ENCODE peak calls at places on chromosomes 3 and 15, in six cellular contexts. One of them, this sample, is unnamed.
A peak's percentile ranks its signal among the peaks of the same experiment; 100 is the strongest.

GRCh38 chr3:37997321-37997720 is 6.7 kb downstream of the VILL start:
- DNase-seq in activated CD4-positive, alpha-beta T cell treated with anti-CD3 and anti-CD28 coated beads for 36 hours: no peak
- DNase-seq in T-cell: no peak
- DNase-seq in astrocyte of the spinal cord: no peak
- DNase-seq in choroid plexus epithelial cell: no peak
- DNase-seq in iPS DF 6.9: no peak
- DNase-seq in this sample: no peak

GRCh38 chr3:45684327-45684892 is 4.8 kb upstream of the SACM1L start:
- DNase-seq in activated CD4-positive, alpha-beta T cell treated with anti-CD3 and anti-CD28 coated beads for 36 hours: no peak
- DNase-seq in T-cell: no peak
- DNase-seq in astrocyte of the spinal cord: no peak
- DNase-seq in choroid plexus epithelial cell: no peak
- DNase-seq in iPS DF 6.9: peak; percentile 63
- DNase-seq in this sample: no peak

GRCh38 chr3:8421267-8421666 is 80.4 kb upstream of the LMCD1 start:
- DNase-seq in activated CD4-positive, alpha-beta T cell treated with anti-CD3 and anti-CD28 coated beads for 36 hours: no peak
- DNase-seq in T-cell: no peak
- DNase-seq in astrocyte of the spinal cord: no peak
- DNase-seq in choroid plexus epithelial cell: no peak
- DNase-seq in iPS DF 6.9: no peak
- DNase-seq in this sample: no peak

GRCh38 chr3:153666911-153667310 is 454.3 kb upstream of the ARHGEF26 start:
- DNase-seq in activated CD4-positive, alpha-beta T cell treated with anti-CD3 and anti-CD28 coated beads for 36 hours: no peak
- DNase-seq in T-cell: no peak
- DNase-seq in astrocyte of the spinal cord: no peak
- DNase-seq in choroid plexus epithelial cell: no peak
- DNase-seq in iPS DF 6.9: no peak
- DNase-seq in this sample: no peak

GRCh38 chr15:95557226-95558046 is 773.1 kb upstream of the NR2F2 start:
- DNase-seq in activated CD4-positive, alpha-beta T cell treated with anti-CD3 and anti-CD28 coated beads for 36 hours: peak; percentile 3
- DNase-seq in T-cell: no peak
- DNase-seq in astrocyte of the spinal cord: peak; percentile 97
- DNase-seq in choroid plexus epithelial cell: peak; percentile 98
- DNase-seq in iPS DF 6.9: no peak
- DNase-seq in this sample: peak; percentile 96

GRCh38 chr15:70375586-70375985 is 277.9 kb upstream of the TLE3 start:
- DNase-seq in activated CD4-positive, alpha-beta T cell treated with anti-CD3 and anti-CD28 coated beads for 36 hours: no peak
- DNase-seq in T-cell: no peak
- DNase-seq in astrocyte of the spinal cord: no peak
- DNase-seq in choroid plexus epithelial cell: no peak
- DNase-seq in iPS DF 6.9: no peak
- DNase-seq in this sample: no peak

GRCh38 chr15:63501256-63502089 is 2.9 kb upstream of the USP3 start:
- DNase-seq in activated CD4-positive, alpha-beta T cell treated with anti-CD3 and anti-CD28 coated beads for 36 hours: peak; percentile 68
- DNase-seq in T-cell: no peak
- DNase-seq in astrocyte of the spinal cord: peak; percentile 94
- DNase-seq in choroid plexus epithelial cell: peak; percentile 92
- DNase-seq in iPS DF 6.9: no peak
- DNase-seq in this sample: peak; percentile 96

GRCh38 chr15:98713585-98714001 is 65.3 kb downstream of the IGF1R start:
- DNase-seq in activated CD4-positive, alpha-beta T cell treated with anti-CD3 and anti-CD28 coated beads for 36 hours: no peak
- DNase-seq in T-cell: no peak
- DNase-seq in astrocyte of the spinal cord: no peak
- DNase-seq in choroid plexus epithelial cell: no peak
- DNase-seq in iPS DF 6.9: no peak
- DNase-seq in this sample: no peak

GRCh38 chr3:111944377-111944776 is 34.4 kb upstream of the ABHD10 start:
- DNase-seq in activated CD4-positive, alpha-beta T cell treated with anti-CD3 and anti-CD28 coated beads for 36 hours: no peak
- DNase-seq in T-cell: no peak
- DNase-seq in astrocyte of the spinal cord: no peak
- DNase-seq in choroid plexus epithelial cell: no peak
- DNase-seq in iPS DF 6.9: no peak
- DNase-seq in this sample: peak; percentile 36

GRCh38 chr3:108441081-108441507 is 69.3 kb downstream of the MYH15 start:
- DNase-seq in activated CD4-positive, alpha-beta T cell treated with anti-CD3 and anti-CD28 coated beads for 36 hours: no peak
- DNase-seq in T-cell: no peak
- DNase-seq in astrocyte of the spinal cord: peak; percentile 18
- DNase-seq in choroid plexus epithelial cell: no peak
- DNase-seq in iPS DF 6.9: no peak
- DNase-seq in this sample: no peak

GRCh38 chr15:36335659-36336058 is 243.8 kb upstream of the CDIN1 start:
- DNase-seq in activated CD4-positive, alpha-beta T cell treated with anti-CD3 and anti-CD28 coated beads for 36 hours: no peak
- DNase-seq in T-cell: no peak
- DNase-seq in astrocyte of the spinal cord: no peak
- DNase-seq in choroid plexus epithelial cell: no peak
- DNase-seq in iPS DF 6.9: no peak
- DNase-seq in this sample: no peak

GRCh38 chr15:40449275-40449674 is 8.5 kb downstream of the BAHD1 start:
- DNase-seq in activated CD4-positive, alpha-beta T cell treated with anti-CD3 and anti-CD28 coated beads for 36 hours: no peak
- DNase-seq in T-cell: no peak
- DNase-seq in astrocyte of the spinal cord: no peak
- DNase-seq in choroid plexus epithelial cell: no peak
- DNase-seq in iPS DF 6.9: no peak
- DNase-seq in this sample: peak; percentile 32

GRCh38 chr3:156675744-156676466 is 1.5 kb downstream of the TIPARP start:
- DNase-seq in activated CD4-positive, alpha-beta T cell treated with anti-CD3 and anti-CD28 coated beads for 36 hours: peak; percentile 58
- DNase-seq in T-cell: peak; percentile 3
- DNase-seq in astrocyte of the spinal cord: peak; percentile 86
- DNase-seq in choroid plexus epithelial cell: peak; percentile 88
- DNase-seq in iPS DF 6.9: no peak
- DNase-seq in this sample: peak; percentile 93

GRCh38 chr15:31280037-31280830 is 46.4 kb upstream of the KLF13 start:
- DNase-seq in activated CD4-positive, alpha-beta T cell treated with anti-CD3 and anti-CD28 coated beads for 36 hours: no peak
- DNase-seq in T-cell: no peak
- DNase-seq in astrocyte of the spinal cord: no peak
- DNase-seq in choroid plexus epithelial cell: no peak
- DNase-seq in iPS DF 6.9: no peak
- DNase-seq in this sample: no peak

GRCh38 chr3:133264920-133265319 is 134.9 kb upstream of the BFSP2 start:
- DNase-seq in activated CD4-positive, alpha-beta T cell treated with anti-CD3 and anti-CD28 coated beads for 36 hours: no peak
- DNase-seq in T-cell: no peak
- DNase-seq in astrocyte of the spinal cord: no peak
- DNase-seq in choroid plexus epithelial cell: no peak
- DNase-seq in iPS DF 6.9: no peak
- DNase-seq in this sample: no peak

GRCh38 chr15:39942753-39943150 is 8.8 kb downstream of the EIF2AK4 start:
- DNase-seq in activated CD4-positive, alpha-beta T cell treated with anti-CD3 and anti-CD28 coated beads for 36 hours: no peak
- DNase-seq in T-cell: no peak
- DNase-seq in astrocyte of the spinal cord: no peak
- DNase-seq in choroid plexus epithelial cell: no peak
- DNase-seq in iPS DF 6.9: no peak
- DNase-seq in this sample: no peak

GRCh38 chr3:35944915-35945710 is 305.8 kb downstream of the ARPP21 start:
- DNase-seq in activated CD4-positive, alpha-beta T cell treated with anti-CD3 and anti-CD28 coated beads for 36 hours: no peak
- DNase-seq in T-cell: no peak
- DNase-seq in astrocyte of the spinal cord: peak; percentile 29
- DNase-seq in choroid plexus epithelial cell: peak; percentile 42
- DNase-seq in iPS DF 6.9: no peak
- DNase-seq in this sample: peak; percentile 10

GRCh38 chr3:44079916-44080315 is 161.8 kb upstream of the TOPAZ1 start:
- DNase-seq in activated CD4-positive, alpha-beta T cell treated with anti-CD3 and anti-CD28 coated beads for 36 hours: no peak
- DNase-seq in T-cell: no peak
- DNase-seq in astrocyte of the spinal cord: no peak
- DNase-seq in choroid plexus epithelial cell: no peak
- DNase-seq in iPS DF 6.9: no peak
- DNase-seq in this sample: no peak

GRCh38 chr3:70264122-70264780 is 48.2 kb downstream of the MDFIC2 start:
- DNase-seq in activated CD4-positive, alpha-beta T cell treated with anti-CD3 and anti-CD28 coated beads for 36 hours: no peak
- DNase-seq in T-cell: no peak
- DNase-seq in astrocyte of the spinal cord: peak; percentile 49
- DNase-seq in choroid plexus epithelial cell: peak; percentile 51
- DNase-seq in iPS DF 6.9: no peak
- DNase-seq in this sample: peak; percentile 31

GRCh38 chr3:50630394-50630793 is 13.4 kb downstream of the MAPKAPK3 start:
- DNase-seq in activated CD4-positive, alpha-beta T cell treated with anti-CD3 and anti-CD28 coated beads for 36 hours: no peak
- DNase-seq in T-cell: no peak
- DNase-seq in astrocyte of the spinal cord: no peak
- DNase-seq in choroid plexus epithelial cell: no peak
- DNase-seq in iPS DF 6.9: no peak
- DNase-seq in this sample: no peak

GRCh38 chr3:131543714-131544113 is 40.9 kb upstream of the MRPL3 start:
- DNase-seq in activated CD4-positive, alpha-beta T cell treated with anti-CD3 and anti-CD28 coated beads for 36 hours: no peak
- DNase-seq in T-cell: no peak
- DNase-seq in astrocyte of the spinal cord: peak; percentile 89
- DNase-seq in choroid plexus epithelial cell: peak; percentile 65
- DNase-seq in iPS DF 6.9: no peak
- DNase-seq in this sample: peak; percentile 87

GRCh38 chr3:46020766-46021510 is 6.3 kb downstream of the XCR1 start:
- DNase-seq in activated CD4-positive, alpha-beta T cell treated with anti-CD3 and anti-CD28 coated beads for 36 hours: no peak
- DNase-seq in T-cell: no peak
- DNase-seq in astrocyte of the spinal cord: no peak
- DNase-seq in choroid plexus epithelial cell: no peak
- DNase-seq in iPS DF 6.9: no peak
- DNase-seq in this sample: no peak

GRCh38 chr3:12400795-12401194 is 83.5 kb upstream of the TSEN2 start:
- DNase-seq in activated CD4-positive, alpha-beta T cell treated with anti-CD3 and anti-CD28 coated beads for 36 hours: no peak
- DNase-seq in T-cell: no peak
- DNase-seq in astrocyte of the spinal cord: peak; percentile 84
- DNase-seq in choroid plexus epithelial cell: peak; percentile 83
- DNase-seq in iPS DF 6.9: no peak
- DNase-seq in this sample: peak; percentile 79

This sample was measured in fibroblast of pulmonary artery.